ENCODE peak calls at places on chromosomes 12 and 14, in six cellular contexts. X is foreskin keratinocyte; R is GM23248; D is CD8-positive, alpha-beta memory T cell; F is caudate nucleus; T is body of pancreas. J is an unnamed sample.

GRCh38 chr14:70152704-70153103 is 36.0 kb downstream of the SLC8A3 start:
- DNase-seq in X (no peak), F (no peak), D (no peak), R (no peak), T (no peak), J (no peak)

GRCh38 chr12:9347328-9348127 is 139.3 kb upstream of the PZP start:
- DNase-seq in R (peak), F (no peak), X (peak), T (no peak), D (no peak), J (no peak)

GRCh38 chr12:89863332-89863938 is 154.8 kb upstream of the ATP2B1 start:
- DNase-seq in T (no peak), D (peak), X (no peak), F (peak), R (no peak), J (no peak)

GRCh38 chr14:103243764-103244737 is 90.0 kb upstream of the EIF5 start:
- DNase-seq in D (no peak), R (no peak), T (no peak), X (peak), F (no peak), J (no peak)

GRCh38 chr14:22375321-22375930 is 213.6 kb downstream of the DAD1 start:
- DNase-seq in R (peak), X (no peak), F (no peak), D (no peak), T (no peak), J (peak)

GRCh38 chr14:21036746-21037145 is 2.1 kb upstream of the RNASE13 start:
- DNase-seq in R (peak), T (no peak), X (no peak), D (no peak), F (no peak), J (no peak)

GRCh38 chr12:130799051-130799450 is 40.0 kb downstream of the STX2 start:
- DNase-seq in R (no peak), D (no peak), T (no peak), F (no peak), X (peak), J (no peak)

GRCh38 chr12:101074940-101075680 is 134.9 kb downstream of the SLC5A8 start:
- DNase-seq in T (no peak), F (no peak), X (no peak), R (peak), D (no peak), J (no peak)

GRCh38 chr12:78457951-78458350 is 406.6 kb upstream of the SYT1 start:
- DNase-seq in F (no peak), R (peak), D (no peak), T (no peak), X (no peak), J (no peak)

GRCh38 chr12:75196408-75196807 is 13.2 kb downstream of the KCNC2 start:
- DNase-seq in F (no peak), X (no peak), D (no peak), T (no peak), R (no peak), J (no peak)

GRCh38 chr14:68823434-68824206 is 30.8 kb upstream of the ZFP36L1 start:
- DNase-seq in T (peak), F (no peak), D (no peak), R (no peak), X (no peak), J (peak)

GRCh38 chr14:45526715-45527549 is 273.9 kb upstream of the MIS18BP1 start:
- DNase-seq in X (peak), R (peak), F (no peak), D (no peak), T (peak), J (peak)

GRCh38 chr14:34693228-34693939 is 21.0 kb downstream of the CFL2 start:
- DNase-seq in X (no peak), F (no peak), R (peak), D (no peak), T (peak), J (peak)

GRCh38 chr12:13154851-13155250 is 41.7 kb upstream of the EMP1 start:
- DNase-seq in F (no peak), D (no peak), R (peak), X (no peak), T (no peak), J (no peak)

GRCh38 chr12:92786045-92786444 is 83.3 kb downstream of the PLEKHG7 start:
- DNase-seq in D (no peak), X (no peak), T (no peak), R (peak), F (no peak), J (no peak)

GRCh38 chr12:57614178-57614947 is 3.1 kb downstream of the ARHGEF25 start:
- DNase-seq in X (no peak), T (peak), R (peak), D (no peak), F (no peak), J (no peak)

GRCh38 chr12:25436206-25436912 is 116.7 kb downstream of the LMNTD1 start:
- DNase-seq in R (peak), D (no peak), T (peak), F (peak), X (no peak), J (peak)

GRCh38 chr14:103023881-103024473 is 33.4 kb downstream of the CDC42BPB start:
- DNase-seq in T (no peak), R (peak), X (no peak), D (no peak), F (no peak), J (no peak)

GRCh38 chr12:95218852-95219171 is 1.2 kb downstream of the VEZT start:
- DNase-seq in D (peak), R (peak), X (no peak), F (peak), T (peak), J (peak)

GRCh38 chr14:21087294-21088091 is 11.0 kb downstream of the ZNF219 start:
- DNase-seq in F (peak), X (peak), D (peak), T (no peak), R (peak), J (no peak)

GRCh38 chr14:58633831-58634230 is 3.9 kb upstream of the DACT1 start:
- DNase-seq in T (no peak), F (no peak), D (no peak), R (peak), X (no peak), J (no peak)

GRCh38 chr14:94041551-94042346 is 15.6 kb downstream of the OTUB2 start:
- DNase-seq in R (peak), F (no peak), T (no peak), D (no peak), X (no peak), J (no peak)

GRCh38 chr14:91367173-91368171 is 50.1 kb downstream of the CCDC88C start:
- DNase-seq in F (peak), T (peak), X (no peak), D (peak), R (no peak), J (peak)

GRCh38 chr12:104464899-104465298 is 8.2 kb downstream of the CHST11 start:
- DNase-seq in X (no peak), R (no peak), D (no peak), T (no peak), F (no peak), J (no peak)

GRCh38 chr12:17134315-17134714 is 528.4 kb upstream of the LMO3 start:
- DNase-seq in F (no peak), T (no peak), D (no peak), X (no peak), R (no peak), J (no peak)

J was measured in Calu3.